ENCODE peak calls at places on chromosomes 12 and 14, in seven cellular contexts. I, N, O, H, R, A and F are unnamed samples.

GRCh38 chr14:23647619-23648018 is 11.5 kb downstream of the DHRS2 start:
- DNase-seq in H (no peak), I (no peak), A (no peak), N (no peak), O (no peak), R (no peak), F (no peak)

GRCh38 chr14:48628870-48629269 is 953.5 kb upstream of the MDGA2 start:
- DNase-seq in N (no peak), O (no peak), I (no peak), H (no peak), R (no peak), A (no peak), F (no peak)

GRCh38 chr12:120115692-120116442 is 686 bp downstream of the RAB35 start:
- DNase-seq in I (peak; percentile 39), N (no peak), O (peak; percentile 36), H (peak; percentile 47), R (no peak), A (peak; percentile 38), F (peak; percentile 28)

GRCh38 chr14:102592969-102593840 is 756 bp downstream of the RCOR1 start:
- DNase-seq in I (no peak), A (peak; percentile 33), H (peak; percentile 39), R (peak; percentile 47), O (peak; percentile 28), N (peak; percentile 52), F (peak; percentile 36)

GRCh38 chr14:102857444-102857843 is 65.0 kb upstream of the AMN start:
- DNase-seq in A (no peak), R (no peak), I (no peak), O (no peak), H (peak; percentile 26), N (no peak), F (no peak)

GRCh38 chr12:45655186-45655585 is 74.3 kb upstream of the ARID2 start:
- DNase-seq in O (peak; percentile 54), R (peak; percentile 73), H (peak; percentile 36), A (peak; percentile 71), I (no peak), N (no peak), F (peak; percentile 12)

GRCh38 chr12:88029093-88029665 is at the start of gene C12orf50:
- DNase-seq in N (no peak), H (no peak), A (no peak), O (no peak), I (no peak), R (no peak), F (no peak)

GRCh38 chr12:94077209-94077608 is 71.2 kb upstream of the PLXNC1 start:
- DNase-seq in I (no peak), A (no peak), H (no peak), R (no peak), O (no peak), N (no peak), F (no peak)

GRCh38 chr12:124715121-124715990 is 147.9 kb upstream of the NCOR2 start:
- DNase-seq in N (no peak), R (no peak), H (no peak), A (peak; percentile 82), O (peak; percentile 76), I (peak; percentile 31), F (peak; percentile 38)

DNA sequence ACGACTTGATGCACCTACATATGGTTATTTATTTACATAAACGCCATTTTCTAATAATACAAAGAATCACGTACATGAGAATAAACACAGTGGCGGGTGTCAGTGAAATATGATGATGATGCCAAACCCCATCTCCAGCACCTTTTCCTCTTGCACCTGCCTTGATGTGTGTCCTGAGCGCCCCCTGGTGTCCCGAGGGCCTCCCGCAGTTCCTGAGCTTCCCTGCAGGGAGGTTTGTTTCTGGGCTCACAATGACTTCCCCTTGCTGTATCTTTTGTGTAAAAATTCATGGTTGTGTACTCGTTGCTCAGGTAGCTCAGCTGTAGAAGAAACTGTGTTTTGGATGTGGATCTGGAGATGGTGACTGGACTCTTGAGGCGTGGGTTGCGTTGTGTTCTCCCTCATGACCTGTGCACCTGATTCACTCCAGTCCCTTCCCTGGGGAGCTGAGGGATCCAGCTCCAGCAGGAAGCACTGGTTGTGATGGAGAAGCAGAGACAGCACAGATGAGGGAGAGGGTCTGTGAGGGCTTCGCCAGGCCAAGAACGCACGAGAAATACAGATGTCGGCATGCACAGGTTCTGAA is 1037.8 kb downstream of the TMEM121 start:
- DNase-seq in I (no peak), O (peak; percentile 16), R (peak; percentile 58), A (no peak), N (no peak), H (no peak), F (no peak)
- TF ChIP-seq CTCF in I (no peak), O (peak; percentile 41), R (peak; percentile 73), A (no peak), N (no peak), H (no peak), F (peak; percentile 24)

GRCh38 chr14:66401447-66402095 is 84.6 kb upstream of the CCDC196 start:
- DNase-seq in I (no peak), R (no peak), H (peak; percentile 36), O (peak; percentile 52), N (no peak), A (peak; percentile 39), F (no peak)
- TF ChIP-seq CTCF in I (peak; percentile 27), R (no peak), H (peak; percentile 56), O (peak; percentile 80), N (peak; percentile 55), A (peak; percentile 67), F (peak; percentile 59)

GRCh38 chr12:65881965-65882413 is 57.7 kb downstream of the HMGA2 start:
- DNase-seq in I (peak; percentile 80), N (no peak), R (no peak), O (no peak), H (peak; percentile 90), A (no peak), F (no peak)
- TF ChIP-seq CTCF in I (peak; percentile 47), N (peak; percentile 32), R (no peak), O (no peak), H (peak; percentile 37), A (peak; percentile 19), F (peak; percentile 52)

GRCh38 chr14:105484069-105484996 is 2.4 kb upstream of the CRIP1 start:
- DNase-seq in O (no peak), R (peak; percentile 79), N (no peak), A (no peak), I (peak; percentile 76), H (peak; percentile 31), F (peak; percentile 4)

GRCh38 chr14:105486333-105486973 is at the start of gene CRIP1:
- DNase-seq in A (no peak), H (no peak), O (no peak), I (no peak), N (no peak), R (no peak), F (no peak)

GRCh38 chr14:105484997-105485393 is 1.7 kb upstream of the CRIP1 start:
- DNase-seq in N (no peak), A (no peak), H (no peak), I (no peak), R (no peak), O (no peak), F (no peak)

GRCh38 chr14:105486974-105487448 is 325 bp downstream of the CRIP1 start:
- DNase-seq in R (peak; percentile 39), H (no peak), N (no peak), I (peak; percentile 40), O (no peak), A (no peak), F (no peak)

GRCh38 chr14:105485720-105486332 is 860 bp upstream of the CRIP1 start:
- DNase-seq in N (no peak), I (no peak), R (peak; percentile 55), H (no peak), O (peak; percentile 25), A (no peak), F (no peak)
- TF ChIP-seq CTCF in N (peak; percentile 68), I (no peak), R (no peak), H (peak; percentile 11), O (peak; percentile 45), A (no peak), F (peak; percentile 16)

GRCh38 chr14:33657478-33657877 is 293.4 kb downstream of the EGLN3 start:
- DNase-seq in I (no peak), O (peak; percentile 32), A (peak; percentile 21), R (no peak), H (peak; percentile 49), N (no peak), F (peak; percentile 30)
- TF ChIP-seq CTCF in I (no peak), O (no peak), A (no peak), R (no peak), H (no peak), N (no peak), F (no peak)

GRCh38 chr12:25056486-25057130 is 107.7 kb upstream of the BCAT1 start:
- DNase-seq in R (no peak), I (no peak), H (no peak), A (peak; percentile 63), N (no peak), O (no peak), F (no peak)
- TF ChIP-seq CTCF in R (no peak), I (no peak), H (no peak), A (no peak), N (no peak), O (no peak), F (no peak)

GRCh38 chr12:31362759-31363415 is 36.9 kb upstream of the SINHCAF start:
- DNase-seq in O (peak; percentile 26), R (no peak), I (no peak), H (no peak), N (no peak), A (peak; percentile 32), F (no peak)
- TF ChIP-seq CTCF in O (no peak), R (no peak), I (no peak), H (no peak), N (no peak), A (peak; percentile 8), F (no peak)